ENCODE peak calls at places on chromosome 9, in five cellular contexts. T is SK-N-SH, A is suprapubic skin, Y is stomach, S is K562. Z is an unnamed sample. For H3K9me3, the result is how much of the 10 kb centered on the place peaks cover.

GRCh38 chr9:136886610-136887597 is 588 bp downstream of the TRAF2 start:
- DNase-seq in T (peak), A (no peak), Y (no peak), S (peak), Z (no peak)

GRCh38 chr9:135555203-135555602 is 6.4 kb upstream of the PAEP start:
- DNase-seq in T (no peak), A (no peak), Y (no peak), S (peak), Z (no peak)

GRCh38 chr9:125548141-125548540 is 158.9 kb downstream of the MAPKAP1 start:
- DNase-seq in T (no peak), A (no peak), Y (no peak), S (no peak), Z (no peak)

GRCh38 chr9:92308893-92309292 is 15.4 kb upstream of the IARS1 start:
- DNase-seq in T (no peak), A (no peak), Y (no peak), S (no peak), Z (no peak)

GRCh38 chr9:136726631-136727191 is 14.3 kb downstream of the DIPK1B start:
- DNase-seq in T (peak), A (no peak), Y (no peak), S (peak), Z (no peak)

GRCh38 chr9:111597852-111598729 is 1.4 kb downstream of the PTGR1 start:
- DNase-seq in T (peak), A (peak), Y (peak), S (peak), Z (peak)

GRCh38 chr9:75454043-75454442 is 365.7 kb downstream of the OSTF1 start:
- DNase-seq in T (no peak), A (no peak), Y (no peak), S (no peak), Z (no peak)

GRCh38 chr9:109458453-109459211 is 39.5 kb downstream of the PTPN3 start:
- DNase-seq in T (no peak), A (no peak), Y (no peak), S (no peak), Z (no peak)

GRCh38 chr9:2800385-2801179 is 43.3 kb downstream of the PUM3 start:
- DNase-seq in T (peak), A (no peak), Y (no peak), S (no peak), Z (no peak)

GRCh38 chr9:121906074-121906520 is 187.0 kb downstream of the TTLL11 start:
- DNase-seq in T (no peak), A (no peak), Y (no peak), S (no peak), Z (no peak)

GRCh38 chr9:91757802-91758201 is 192.2 kb downstream of the ROR2 start:
- DNase-seq in T (no peak), A (no peak), Y (no peak), S (no peak), Z (no peak)

GRCh38 chr9:136021891-136022681 is 60.9 kb upstream of the UBAC1 start:
- DNase-seq in T (no peak), A (peak), Y (no peak), S (no peak), Z (peak)

GRCh38 chr9:137665697-137666504 is 47.1 kb downstream of the EHMT1 start:
- DNase-seq in T (no peak), A (no peak), Y (no peak), S (no peak), Z (peak)

GRCh38 chr9:19151425-19152159 is 24.3 kb upstream of the PLIN2 start:
- DNase-seq in T (no peak), A (no peak), Y (peak), S (no peak), Z (no peak)

GRCh38 chr9:108983885-108984284 is 29.4 kb downstream of the CTNNAL1 start:
- DNase-seq in T (no peak), A (no peak), Y (no peak), S (no peak), Z (no peak)

GRCh38 chr9:69468380-69468779 is 143.4 kb downstream of the ENTREP1 start:
- DNase-seq in T (no peak), A (no peak), Y (no peak), S (no peak), Z (no peak)

GRCh38 chr9:13513262-13513661 is 233.8 kb upstream of the MPDZ start:
- DNase-seq in T (no peak), A (no peak), Y (no peak), S (no peak), Z (no peak)

GRCh38 chr9:16688814-16689213 is 181.7 kb downstream of the BNC2 start:
- DNase-seq in T (no peak), A (no peak), Y (no peak), S (no peak), Z (no peak)
- H3K9me3 ChIP-seq in T (under half), A (under half), Y (under half), S (under half), Z (under half)

GRCh38 chr9:96418920-96419690 is 935 bp upstream of the ZNF367 start:
- DNase-seq in T (peak), A (peak), Y (peak), S (peak), Z (peak)
- TF ChIP-seq EP300 in T (peak), A (no peak), Y (no peak), S (peak), Z (no peak)

GRCh38 chr9:72526901-72527800 is 5.7 kb downstream of the TMC1 start:
- DNase-seq in T (peak), A (peak), Y (peak), S (peak), Z (peak)
- TF ChIP-seq POLR2AphosphoS5 in T (no peak), A (peak), Y (peak), S (no peak), Z (peak)

DNA sequence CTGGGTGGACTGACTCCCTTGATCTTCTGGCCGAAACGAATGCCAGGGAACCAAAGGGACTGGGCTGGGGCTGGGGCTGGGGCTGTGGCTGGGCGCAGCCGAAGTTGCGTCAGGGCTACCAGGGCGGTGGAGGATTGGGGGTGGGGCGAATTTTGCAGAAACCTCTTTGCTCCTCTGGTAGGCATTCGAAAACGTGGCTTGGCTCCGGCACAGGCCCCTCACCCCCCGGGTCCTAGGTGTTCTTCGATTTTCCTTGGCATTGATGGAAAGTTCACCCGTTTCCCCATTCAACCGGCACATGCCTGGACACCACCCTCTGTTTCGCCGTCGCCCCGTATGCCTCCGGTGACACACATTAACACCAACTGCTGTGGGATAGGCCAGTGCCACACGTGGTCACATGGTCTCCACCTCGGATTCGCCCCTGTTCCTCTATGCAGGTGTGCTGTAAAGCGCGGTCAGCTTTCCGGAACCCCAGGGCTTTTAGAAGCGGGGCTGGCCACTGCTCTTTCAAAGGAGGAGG is 477.1 kb downstream of the SPATA31A7 start:
- DNase-seq in T (no peak), A (peak), Y (peak), S (no peak), Z (peak)
- H3K9me3 ChIP-seq in T (under half), A (under half), Y (half or more), S (under half), Z (under half)

GRCh38 chr9:90556897-90557296 is 85.7 kb downstream of the DIRAS2 start:
- DNase-seq in T (no peak), A (no peak), Y (no peak), S (no peak), Z (no peak)
- TF ChIP-seq EP300 in T (no peak), A (no peak), Y (no peak), S (no peak), Z (no peak)

DNA sequence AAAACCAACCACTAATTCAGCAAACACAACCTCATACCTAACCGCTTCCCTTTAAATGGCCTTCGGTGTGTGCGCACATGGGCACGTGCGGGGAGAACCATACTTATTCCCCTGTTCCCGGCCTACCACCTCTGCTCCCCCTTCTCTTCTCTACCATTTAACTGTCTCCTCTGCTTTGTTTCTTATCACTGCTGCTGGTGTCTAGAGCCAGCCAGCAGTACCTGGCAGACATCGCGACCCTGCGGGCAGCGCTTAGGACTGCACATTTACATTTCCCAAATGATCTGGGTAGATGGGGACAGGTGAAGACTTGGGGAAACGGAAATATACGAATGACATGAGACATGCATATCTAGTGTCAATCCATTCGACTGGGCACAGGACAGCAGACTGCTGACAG is 56.6 kb downstream of the PSMB7 start:
- DNase-seq in T (no peak), A (no peak), Y (no peak), S (no peak), Z (no peak)
- TF ChIP-seq POLR2AphosphoS5 in T (no peak), A (no peak), Y (no peak), S (no peak), Z (no peak)

GRCh38 chr9:6575324-6575758 is 70.2 kb downstream of the GLDC start:
- DNase-seq in T (no peak), A (no peak), Y (no peak), S (no peak), Z (no peak)
- H3K9me3 ChIP-seq in T (under half), A (under half), Y (under half), S (under half), Z (under half)

GRCh38 chr9:98312365-98312764 is 56.9 kb upstream of the TBC1D2 start:
- DNase-seq in T (no peak), A (no peak), Y (no peak), S (no peak), Z (no peak)
- TF ChIP-seq EP300 in T (no peak), A (no peak), Y (no peak), S (no peak), Z (no peak)

GRCh38 chr9:71692337-71692736 is 76.0 kb downstream of the CEMIP2 start:
- DNase-seq in T (no peak), A (no peak), Y (no peak), S (no peak), Z (no peak)
- TF ChIP-seq POLR2AphosphoS5 in T (no peak), A (no peak), Y (no peak), S (no peak), Z (no peak)

GRCh38 chr9:99006979-99007378 is 63.3 kb downstream of the COL15A1 start:
- DNase-seq in T (no peak), A (no peak), Y (no peak), S (no peak), Z (no peak)
- H3K9me3 ChIP-seq in T (under half), A (under half), Y (under half), S (under half), Z (under half)